ENCODE peak calls at places on chromosomes 16 and 17, in six cellular contexts. K, U, M, S, W and O are unnamed samples.

GRCh38 chr17:73338050-73338491 is 26.3 kb upstream of the CDC42EP4 start:
- DNase-seq in K (no peak), U (no peak), M (no peak), S (no peak), W (peak), O (no peak)

GRCh38 chr17:18859256-18859655 is 1.3 kb downstream of the PRPSAP2 start:
- DNase-seq in K (peak), U (no peak), M (peak), S (no peak), W (peak), O (no peak)

GRCh38 chr17:41687828-41688640 is 651 bp upstream of the EIF1 start:
- DNase-seq in K (no peak), U (peak), M (peak), S (no peak), W (peak), O (peak)

GRCh38 chr16:70652322-70652721 is 6.0 kb downstream of the IL34 start:
- DNase-seq in K (no peak), U (no peak), M (no peak), S (no peak), W (no peak), O (no peak)

GRCh38 chr16:57268804-57269800 is 15.4 kb downstream of the PLLP start:
- DNase-seq in K (no peak), U (no peak), M (no peak), S (no peak), W (no peak), O (no peak)

GRCh38 chr16:72596373-72596772 is 424.4 kb upstream of the PMFBP1 start:
- DNase-seq in K (no peak), U (no peak), M (no peak), S (no peak), W (no peak), O (no peak)

GRCh38 chr17:44754276-44754675 is 4.5 kb upstream of the ADAM11 start:
- DNase-seq in K (no peak), U (no peak), M (no peak), S (no peak), W (no peak), O (no peak)

GRCh38 chr17:19010729-19011505 is 6.4 kb upstream of the FAM83G start:
- DNase-seq in K (no peak), U (no peak), M (peak), S (no peak), W (no peak), O (peak)

GRCh38 chr17:6496116-6496481 is 51.8 kb downstream of the PIMREG start:
- DNase-seq in K (peak), U (peak), M (no peak), S (no peak), W (no peak), O (no peak)

GRCh38 chr17:50634123-50634914 is at the start of gene ABCC3:
- DNase-seq in K (peak), U (no peak), M (peak), S (no peak), W (peak), O (no peak)